ENCODE peak calls at places on chromosome 9, in seven cellular contexts. Q is pons; C is uterus; T is activated CD4-positive, alpha-beta T cell treated with anti-CD3 and anti-CD28 coated beads for 24 hours; E is Kasumi-1; H is HuH-7; W is astrocyte. F is an unnamed sample.

GRCh38 chr9:7976167-7976755 is 176.7 kb upstream of the DMAC1 start:
- DNase-seq in Q (no peak), C (no peak), T (no peak), E (peak; percentile 88), H (no peak), W (peak; percentile 2), F (no peak)

GRCh38 chr9:130185494-130186005 is 13.3 kb downstream of the NCS1 start:
- DNase-seq in Q (no peak), C (no peak), T (no peak), E (no peak), H (no peak), W (peak; percentile 51), F (no peak)

GRCh38 chr9:124011460-124012301 is at the start of gene LHX2:
- DNase-seq in Q (peak; percentile 9), C (no peak), T (no peak), E (peak; percentile 54), H (peak; percentile 88), W (peak; percentile 73), F (peak; percentile 88)

GRCh38 chr9:71663931-71664459 is 104.3 kb downstream of the CEMIP2 start:
- DNase-seq in Q (no peak), C (no peak), T (no peak), E (no peak), H (no peak), W (peak; percentile 67), F (no peak)

GRCh38 chr9:96022445-96023031 is 147.0 kb downstream of the ERCC6L2 start:
- DNase-seq in Q (no peak), C (no peak), T (no peak), E (no peak), H (no peak), W (no peak), F (peak; percentile 31)

GRCh38 chr9:96436456-96437126 is 13.4 kb upstream of the HABP4 start:
- DNase-seq in Q (no peak), C (no peak), T (no peak), E (no peak), H (no peak), W (no peak), F (no peak)

GRCh38 chr9:130870491-130871381 is 25.9 kb downstream of the QRFP start:
- DNase-seq in Q (no peak), C (no peak), T (no peak), E (no peak), H (no peak), W (peak; percentile 68), F (no peak)

GRCh38 chr9:93124793-93125192 is 9.3 kb downstream of the NINJ1 start:
- DNase-seq in Q (no peak), C (peak; percentile 10), T (no peak), E (no peak), H (no peak), W (no peak), F (no peak)

GRCh38 chr9:123590499-123590898 is 234.5 kb downstream of the CRB2 start:
- DNase-seq in Q (no peak), C (no peak), T (no peak), E (no peak), H (no peak), W (no peak), F (no peak)

GRCh38 chr9:71202931-71203330 is 81.5 kb upstream of the TRPM3 start:
- DNase-seq in Q (no peak), C (no peak), T (no peak), E (no peak), H (no peak), W (peak; percentile 2), F (no peak)

GRCh38 chr9:11457809-11458785 is 845.3 kb upstream of the PTPRD start:
- DNase-seq in Q (peak; percentile 3), C (no peak), T (no peak), E (no peak), H (no peak), W (no peak), F (peak; percentile 17)

GRCh38 chr9:127776195-127776918 is 2.1 kb downstream of the SH2D3C start:
- DNase-seq in Q (peak; percentile 43), C (no peak), T (peak; percentile 55), E (peak; percentile 84), H (no peak), W (no peak), F (no peak)

GRCh38 chr9:96417610-96418073 is 528 bp downstream of the ZNF367 start:
- DNase-seq in Q (no peak), C (no peak), T (no peak), E (no peak), H (no peak), W (no peak), F (no peak)

GRCh38 chr9:89502038-89502601 is 4.2 kb upstream of the SEMA4D start:
- DNase-seq in Q (no peak), C (no peak), T (no peak), E (no peak), H (no peak), W (no peak), F (no peak)

GRCh38 chr9:121962421-121962820 is 130.7 kb downstream of the TTLL11 start:
- DNase-seq in Q (no peak), C (no peak), T (no peak), E (no peak), H (no peak), W (no peak), F (no peak)

GRCh38 chr9:122418016-122418415 is 47.2 kb downstream of the PTGS1 start:
- DNase-seq in Q (no peak), C (no peak), T (no peak), E (no peak), H (no peak), W (no peak), F (no peak)

GRCh38 chr9:12723409-12724028 is 30.3 kb downstream of the TYRP1 start:
- DNase-seq in Q (peak; percentile 55), C (no peak), T (no peak), E (peak; percentile 6), H (no peak), W (no peak), F (no peak)

GRCh38 chr9:130728721-130729120 is 35.1 kb downstream of the EXOSC2 start:
- DNase-seq in Q (no peak), C (no peak), T (no peak), E (no peak), H (no peak), W (peak; percentile 83), F (no peak)

GRCh38 chr9:87599901-87600610 is 102.4 kb downstream of the DAPK1 start:
- DNase-seq in Q (no peak), C (peak; percentile 64), T (no peak), E (no peak), H (no peak), W (peak; percentile 93), F (no peak)

F was measured in H1.